ENCODE peak calls at places on chromosome 5, in eight cellular contexts. One of them, this sample, is unnamed.

GRCh38 chr5:35926389-35927051 is 11.9 kb downstream of the CAPSL start:
- DNase-seq in GM23248: peak
- DNase-seq in neural progenitor cell: peak
- DNase-seq in astrocyte: peak
- DNase-seq in GM23338: peak
- DNase-seq in HepG2: peak
- DNase-seq in fibroblast of lung: peak
- DNase-seq in mammary epithelial cell: peak
- DNase-seq in this sample: peak

GRCh38 chr5:119270121-119270565 is 85.7 kb upstream of the TNFAIP8 start:
- DNase-seq in GM23248: no peak
- DNase-seq in neural progenitor cell: no peak
- DNase-seq in astrocyte: no peak
- DNase-seq in GM23338: no peak
- DNase-seq in HepG2: no peak
- DNase-seq in fibroblast of lung: no peak
- DNase-seq in mammary epithelial cell: no peak
- DNase-seq in this sample: no peak

GRCh38 chr5:15850536-15850935 is 329.1 kb downstream of the MARCHF11 start:
- DNase-seq in GM23248: no peak
- DNase-seq in neural progenitor cell: no peak
- DNase-seq in astrocyte: no peak
- DNase-seq in GM23338: no peak
- DNase-seq in HepG2: no peak
- DNase-seq in fibroblast of lung: no peak
- DNase-seq in mammary epithelial cell: no peak
- DNase-seq in this sample: no peak

GRCh38 chr5:132687995-132688394 is 14.2 kb downstream of the IL4 start:
- DNase-seq in GM23248: no peak
- DNase-seq in neural progenitor cell: no peak
- DNase-seq in astrocyte: no peak
- DNase-seq in GM23338: no peak
- DNase-seq in HepG2: no peak
- DNase-seq in fibroblast of lung: no peak
- DNase-seq in mammary epithelial cell: no peak
- DNase-seq in this sample: no peak

GRCh38 chr5:124806026-124806856 is 59.8 kb upstream of the ZNF608 start:
- DNase-seq in GM23248: peak
- DNase-seq in neural progenitor cell: peak
- DNase-seq in astrocyte: peak
- DNase-seq in GM23338: peak
- DNase-seq in HepG2: peak
- DNase-seq in fibroblast of lung: peak
- DNase-seq in mammary epithelial cell: peak
- DNase-seq in this sample: no peak

GRCh38 chr5:99063737-99064136 is 134.9 kb upstream of the CHD1 start:
- DNase-seq in GM23248: peak
- DNase-seq in neural progenitor cell: no peak
- DNase-seq in astrocyte: no peak
- DNase-seq in GM23338: no peak
- DNase-seq in HepG2: no peak
- DNase-seq in fibroblast of lung: peak
- DNase-seq in mammary epithelial cell: no peak
- DNase-seq in this sample: no peak

GRCh38 chr5:115423051-115423450 is 121.5 kb downstream of the FEM1C start:
- DNase-seq in GM23248: peak
- DNase-seq in neural progenitor cell: no peak
- DNase-seq in astrocyte: no peak
- DNase-seq in GM23338: no peak
- DNase-seq in HepG2: no peak
- DNase-seq in fibroblast of lung: no peak
- DNase-seq in mammary epithelial cell: peak
- DNase-seq in this sample: no peak

GRCh38 chr5:121171834-121172233 is 679.8 kb upstream of the FTMT start:
- DNase-seq in GM23248: peak
- DNase-seq in neural progenitor cell: no peak
- DNase-seq in astrocyte: no peak
- DNase-seq in GM23338: no peak
- DNase-seq in HepG2: no peak
- DNase-seq in fibroblast of lung: peak
- DNase-seq in mammary epithelial cell: no peak
- DNase-seq in this sample: no peak

GRCh38 chr5:111734013-111734412 is 23.0 kb downstream of the NREP start:
- DNase-seq in GM23248: peak
- DNase-seq in neural progenitor cell: no peak
- DNase-seq in astrocyte: peak
- DNase-seq in GM23338: no peak
- DNase-seq in HepG2: no peak
- DNase-seq in fibroblast of lung: peak
- DNase-seq in mammary epithelial cell: peak
- DNase-seq in this sample: no peak

GRCh38 chr5:16392718-16393117 is 72.9 kb downstream of the ZNF622 start:
- DNase-seq in GM23248: peak
- DNase-seq in neural progenitor cell: no peak
- DNase-seq in astrocyte: no peak
- DNase-seq in GM23338: peak
- DNase-seq in HepG2: no peak
- DNase-seq in fibroblast of lung: no peak
- DNase-seq in mammary epithelial cell: no peak
- DNase-seq in this sample: no peak

GRCh38 chr5:16902846-16903245 is 33.2 kb downstream of the MYO10 start:
- DNase-seq in GM23248: peak
- DNase-seq in neural progenitor cell: no peak
- DNase-seq in astrocyte: peak
- DNase-seq in GM23338: no peak
- DNase-seq in HepG2: no peak
- DNase-seq in fibroblast of lung: no peak
- DNase-seq in mammary epithelial cell: no peak
- DNase-seq in this sample: no peak

GRCh38 chr5:34606101-34606500 is 50.0 kb upstream of the RAI14 start:
- DNase-seq in GM23248: no peak
- DNase-seq in neural progenitor cell: no peak
- DNase-seq in astrocyte: no peak
- DNase-seq in GM23338: no peak
- DNase-seq in HepG2: no peak
- DNase-seq in fibroblast of lung: no peak
- DNase-seq in mammary epithelial cell: no peak
- DNase-seq in this sample: no peak

GRCh38 chr5:170623576-170624181 is 119.9 kb downstream of the KCNIP1 start:
- DNase-seq in GM23248: peak
- DNase-seq in neural progenitor cell: peak
- DNase-seq in astrocyte: no peak
- DNase-seq in GM23338: peak
- DNase-seq in HepG2: peak
- DNase-seq in fibroblast of lung: peak
- DNase-seq in mammary epithelial cell: peak
- DNase-seq in this sample: peak

GRCh38 chr5:106311230-106311629 is 1359.5 kb downstream of the EFNA5 start:
- DNase-seq in GM23248: no peak
- DNase-seq in neural progenitor cell: no peak
- DNase-seq in astrocyte: peak
- DNase-seq in GM23338: no peak
- DNase-seq in HepG2: no peak
- DNase-seq in fibroblast of lung: peak
- DNase-seq in mammary epithelial cell: no peak
- DNase-seq in this sample: no peak

GRCh38 chr5:84248013-84248412 is 136.7 kb downstream of the EDIL3 start:
- DNase-seq in GM23248: no peak
- DNase-seq in neural progenitor cell: no peak
- DNase-seq in astrocyte: peak
- DNase-seq in GM23338: no peak
- DNase-seq in HepG2: no peak
- DNase-seq in fibroblast of lung: peak
- DNase-seq in mammary epithelial cell: no peak
- DNase-seq in this sample: no peak

GRCh38 chr5:179974946-179975712 is 67.4 kb upstream of the TBC1D9B start:
- DNase-seq in GM23248: peak
- DNase-seq in neural progenitor cell: peak
- DNase-seq in astrocyte: no peak
- DNase-seq in GM23338: peak
- DNase-seq in HepG2: peak
- DNase-seq in fibroblast of lung: no peak
- DNase-seq in mammary epithelial cell: no peak
- DNase-seq in this sample: peak

DNA sequence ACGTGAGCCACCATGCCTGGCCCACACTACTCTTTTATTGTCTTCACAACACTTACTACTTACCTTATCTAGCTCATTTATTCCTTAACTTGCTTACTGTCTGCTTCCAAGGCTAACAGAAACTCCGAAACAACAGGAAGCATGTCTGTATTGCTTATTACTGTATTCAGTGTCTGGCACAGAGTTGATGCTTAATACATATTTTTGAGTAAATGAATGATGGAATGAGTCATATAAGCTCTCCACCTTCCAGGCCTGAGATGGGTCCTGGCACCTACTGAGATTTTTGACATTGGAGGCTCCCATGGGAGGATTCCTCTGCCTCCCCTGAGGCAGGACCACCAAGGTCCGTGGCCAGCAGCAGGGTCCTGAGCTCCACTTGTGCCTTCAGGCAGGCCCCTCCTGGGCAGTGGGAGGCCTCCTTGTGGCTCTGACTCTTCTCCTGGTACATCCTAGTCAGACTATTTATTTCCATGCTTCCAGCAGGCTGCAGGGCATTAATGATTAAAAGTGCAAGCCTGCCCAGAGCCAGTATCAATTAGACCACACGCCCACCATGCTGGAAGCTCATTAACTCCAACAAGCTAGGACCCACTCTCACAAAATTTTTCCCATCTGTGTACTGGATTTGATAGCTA is 76.5 kb upstream of the CTNNA1 start:
- DNase-seq in GM23248: no peak
- DNase-seq in neural progenitor cell: no peak
- DNase-seq in astrocyte: no peak
- DNase-seq in GM23338: no peak
- DNase-seq in HepG2: no peak
- DNase-seq in fibroblast of lung: no peak
- DNase-seq in mammary epithelial cell: no peak
- DNase-seq in this sample: no peak
- TF ChIP-seq EZH2 in GM23248: no peak
- TF ChIP-seq EZH2 in neural progenitor cell: no peak
- TF ChIP-seq EZH2 in astrocyte: no peak
- TF ChIP-seq EZH2 in GM23338: no peak
- TF ChIP-seq EZH2 in HepG2: no peak
- TF ChIP-seq EZH2 in fibroblast of lung: no peak
- TF ChIP-seq EZH2 in mammary epithelial cell: no peak
- TF ChIP-seq EZH2 in this sample: no peak

GRCh38 chr5:10690460-10690859 is 70.6 kb downstream of the DAP start:
- DNase-seq in GM23248: no peak
- DNase-seq in neural progenitor cell: no peak
- DNase-seq in astrocyte: peak
- DNase-seq in GM23338: no peak
- DNase-seq in HepG2: no peak
- DNase-seq in fibroblast of lung: peak
- DNase-seq in mammary epithelial cell: no peak
- DNase-seq in this sample: no peak
- H2AFZ ChIP-seq in GM23248: no peak
- H2AFZ ChIP-seq in neural progenitor cell: no peak
- H2AFZ ChIP-seq in astrocyte: no peak
- H2AFZ ChIP-seq in GM23338: no peak
- H2AFZ ChIP-seq in HepG2: no peak
- H2AFZ ChIP-seq in fibroblast of lung: no peak
- H2AFZ ChIP-seq in mammary epithelial cell: no peak
- H2AFZ ChIP-seq in this sample: no peak

DNA sequence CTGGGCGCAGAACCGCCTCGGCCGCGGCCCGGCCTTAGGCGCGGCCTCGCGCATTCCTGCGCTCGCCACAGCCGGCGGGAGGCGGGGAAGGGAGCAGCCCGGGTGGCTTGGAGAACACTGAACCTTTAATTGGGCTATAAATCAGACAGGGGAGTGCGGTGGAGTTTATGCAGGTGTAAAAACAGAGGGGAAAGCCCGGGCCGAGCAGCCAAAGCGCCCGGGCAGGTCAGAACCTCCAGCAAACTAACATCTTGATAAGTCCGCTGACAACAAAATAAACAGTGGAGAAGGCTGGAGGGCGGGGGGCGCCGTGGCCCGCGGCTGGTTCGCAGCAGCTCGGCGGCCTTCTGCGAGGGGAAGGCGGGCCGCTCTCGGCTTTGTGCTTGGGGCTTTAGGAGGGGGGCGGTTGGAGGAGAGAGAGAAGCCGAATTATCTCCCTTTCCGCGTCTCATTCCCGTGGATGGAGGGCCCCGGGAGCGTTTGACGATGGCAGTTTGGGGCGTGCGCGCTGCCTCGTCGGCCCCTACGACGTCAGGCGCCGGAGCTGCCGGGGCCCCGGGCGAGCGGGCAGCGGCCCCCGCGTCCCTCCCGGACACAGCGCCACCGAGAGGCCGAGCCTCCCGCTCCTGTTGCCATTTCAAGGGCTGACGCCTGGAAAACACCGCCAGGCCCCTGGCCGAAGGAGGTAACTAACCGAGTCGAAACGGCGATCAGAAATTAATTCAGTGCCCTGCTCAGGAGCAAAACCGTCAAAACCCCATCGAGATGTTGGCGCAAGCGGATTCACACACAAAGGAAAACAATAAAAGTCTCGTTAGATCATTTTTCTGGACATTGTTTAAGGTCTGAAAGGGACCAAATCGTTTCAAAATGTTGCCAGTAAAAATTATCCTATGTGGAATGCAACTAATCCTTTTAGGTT is 11.2 kb downstream of the FOXD1 start:
- DNase-seq in GM23248: peak
- DNase-seq in neural progenitor cell: peak
- DNase-seq in astrocyte: peak
- DNase-seq in GM23338: peak
- DNase-seq in HepG2: no peak
- DNase-seq in fibroblast of lung: peak
- DNase-seq in mammary epithelial cell: peak
- DNase-seq in this sample: peak
- TF ChIP-seq EZH2 in GM23248: no peak
- TF ChIP-seq EZH2 in neural progenitor cell: peak
- TF ChIP-seq EZH2 in astrocyte: no peak
- TF ChIP-seq EZH2 in GM23338: peak
- TF ChIP-seq EZH2 in HepG2: no peak
- TF ChIP-seq EZH2 in fibroblast of lung: no peak
- TF ChIP-seq EZH2 in mammary epithelial cell: no peak
- TF ChIP-seq EZH2 in this sample: no peak

DNA sequence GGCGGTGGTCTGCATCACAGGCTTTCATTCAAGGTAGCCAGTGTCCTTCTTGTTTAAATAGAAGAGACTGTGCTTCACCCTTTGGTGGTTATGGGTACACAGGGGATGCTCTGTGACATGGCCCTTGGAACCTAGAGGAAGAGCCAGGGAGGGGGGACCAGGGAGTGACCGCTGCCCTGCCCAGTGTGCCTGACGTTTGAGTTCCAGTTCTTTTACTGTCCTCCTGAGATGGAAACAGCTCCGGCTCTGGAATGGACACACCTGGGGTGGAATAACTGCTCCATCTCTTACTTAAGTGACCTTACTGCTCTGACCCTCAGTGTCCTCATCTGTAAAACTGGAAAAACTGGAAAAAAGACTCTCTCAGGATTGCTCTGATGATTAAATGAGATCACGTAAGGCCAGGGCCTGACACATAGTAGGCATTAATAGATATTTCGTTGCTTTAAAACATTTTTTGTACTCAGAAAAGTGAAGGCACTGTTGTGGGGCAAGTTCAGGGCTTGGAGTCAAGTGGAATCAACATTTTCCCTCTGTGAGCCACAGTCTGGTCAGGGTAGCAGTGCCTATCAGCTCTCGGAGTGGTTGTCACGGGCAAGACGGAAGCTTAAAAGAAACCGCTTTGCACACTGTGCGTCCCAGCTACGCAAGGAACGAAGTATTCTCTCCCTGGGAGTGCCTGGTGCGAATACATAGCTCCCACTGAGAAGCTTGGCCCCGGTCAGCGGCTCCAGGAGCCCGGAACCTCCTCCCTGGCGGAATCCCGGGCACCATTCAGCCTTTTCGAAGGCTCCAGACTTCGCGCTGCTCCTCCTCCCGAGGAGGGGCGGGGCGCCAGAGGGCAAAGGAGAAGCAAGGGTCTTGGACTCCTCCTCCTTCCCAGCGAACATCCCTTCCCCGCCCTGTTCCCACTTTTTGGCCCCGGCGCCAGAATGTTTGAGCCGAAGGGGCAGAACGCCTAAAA is 5.8 kb downstream of the POU4F3 start:
- DNase-seq in GM23248: no peak
- DNase-seq in neural progenitor cell: peak
- DNase-seq in astrocyte: no peak
- DNase-seq in GM23338: peak
- DNase-seq in HepG2: no peak
- DNase-seq in fibroblast of lung: no peak
- DNase-seq in mammary epithelial cell: no peak
- DNase-seq in this sample: no peak
- H2AFZ ChIP-seq in GM23248: no peak
- H2AFZ ChIP-seq in neural progenitor cell: no peak
- H2AFZ ChIP-seq in astrocyte: no peak
- H2AFZ ChIP-seq in GM23338: peak
- H2AFZ ChIP-seq in HepG2: no peak
- H2AFZ ChIP-seq in fibroblast of lung: no peak
- H2AFZ ChIP-seq in mammary epithelial cell: peak
- H2AFZ ChIP-seq in this sample: no peak